ENCODE peak calls at places on chromosome 4, in four cellular contexts. F is activated T-helper 1 cell treated with anti-CD3 and anti-CD28 coated beads, Interleukin-2, amount 50 U/mL, for 16 hours; X is RWPE1; O is NCI-H2107. C is an unnamed sample.

GRCh38 chr4:127141857-127142256 is 490.9 kb upstream of the INTU start:
- DNase-seq in F (no peak), X (no peak), O (no peak), C (peak; percentile 27)

GRCh38 chr4:38414410-38414809 is 249.6 kb upstream of the KLF3 start:
- DNase-seq in F (no peak), X (no peak), O (no peak), C (no peak)

GRCh38 chr4:47193179-47193578 is 161.8 kb downstream of the GABRB1 start:
- DNase-seq in F (no peak), X (no peak), O (no peak), C (no peak)

GRCh38 chr4:136749988-136750387 is 782.3 kb downstream of the PCDH18 start:
- DNase-seq in F (no peak), X (no peak), O (no peak), C (no peak)

GRCh38 chr4:37243061-37243460 is 1.5 kb upstream of the NWD2 start:
- DNase-seq in F (no peak), X (no peak), O (no peak), C (peak; percentile 2)

GRCh38 chr4:113683143-113683542 is 78.4 kb downstream of the CAMK2D start:
- DNase-seq in F (peak; percentile 58), X (no peak), O (peak; percentile 2), C (peak; percentile 48)

GRCh38 chr4:51851090-51851936 is 8.4 kb downstream of the DCUN1D4 start:
- DNase-seq in F (no peak), X (no peak), O (no peak), C (peak; percentile 30)

GRCh38 chr4:108146346-108146745 is 22.4 kb downstream of the LEF1 start:
- DNase-seq in F (no peak), X (no peak), O (no peak), C (no peak)

GRCh38 chr4:77488882-77489281 is 116.7 kb upstream of the CXCL13 start:
- DNase-seq in F (no peak), X (no peak), O (no peak), C (no peak)

GRCh38 chr4:173367946-173368345 is 2.8 kb upstream of the SAP30 start:
- DNase-seq in F (no peak), X (no peak), O (no peak), C (peak; percentile 25)

GRCh38 chr4:31194823-31195222 is 474.7 kb downstream of the PCDH7 start:
- DNase-seq in F (no peak), X (no peak), O (no peak), C (peak; percentile 85)

GRCh38 chr4:183411291-183411861 is 33.1 kb upstream of the CDKN2AIP start:
- DNase-seq in F (no peak), X (no peak), O (no peak), C (no peak)

GRCh38 chr4:25993564-25994185 is 79.7 kb downstream of the SMIM20 start:
- DNase-seq in F (no peak), X (peak; percentile 17), O (no peak), C (peak; percentile 25)

GRCh38 chr4:71777891-71778290 is 6.0 kb downstream of the GC start:
- DNase-seq in F (no peak), X (no peak), O (no peak), C (no peak)

GRCh38 chr4:968221-968620 is 5.1 kb downstream of the DGKQ start:
- DNase-seq in F (no peak), X (no peak), O (no peak), C (peak; percentile 53)

GRCh38 chr4:158912390-158913175 is 143.8 kb downstream of the FNIP2 start:
- DNase-seq in F (no peak), X (no peak), O (no peak), C (no peak)

GRCh38 chr4:27049101-27049829 is 188.6 kb downstream of the STIM2 start:
- DNase-seq in F (no peak), X (no peak), O (no peak), C (no peak)

GRCh38 chr4:138851626-138852443 is 163.7 kb upstream of the NOCT start:
- DNase-seq in F (no peak), X (peak; percentile 42), O (no peak), C (peak; percentile 95)

GRCh38 chr4:104971458-104971857 is 175.2 kb upstream of the TET2 start:
- DNase-seq in F (no peak), X (peak; percentile 68), O (no peak), C (no peak)

GRCh38 chr4:85720736-85721135 is 245.8 kb downstream of the ARHGAP24 start:
- DNase-seq in F (no peak), X (peak; percentile 54), O (no peak), C (no peak)

GRCh38 chr4:7124643-7125442 is 57.0 kb upstream of the GRPEL1 start:
- DNase-seq in F (no peak), X (peak; percentile 35), O (no peak), C (peak; percentile 56)

GRCh38 chr4:91769912-91770311 is 533.9 kb upstream of the GRID2 start:
- DNase-seq in F (no peak), X (no peak), O (no peak), C (no peak)

GRCh38 chr4:110514889-110515479 is 39.0 kb downstream of the ENPEP start:
- DNase-seq in F (no peak), X (peak; percentile 31), O (no peak), C (peak; percentile 47)

GRCh38 chr4:11428701-11429571 is at the start of gene HS3ST1:
- DNase-seq in F (no peak), X (peak; percentile 84), O (peak; percentile 49), C (peak; percentile 88)

GRCh38 chr4:81446634-81447033 is 25.1 kb downstream of the RASGEF1B start:
- DNase-seq in F (no peak), X (no peak), O (no peak), C (no peak)

GRCh38 chr4:59597536-59598232 is 1602.4 kb upstream of the ADGRL3 start:
- DNase-seq in F (no peak), X (no peak), O (no peak), C (no peak)

GRCh38 chr4:11765849-11766453 is 337.3 kb upstream of the HS3ST1 start:
- DNase-seq in F (no peak), X (peak; percentile 39), O (no peak), C (peak; percentile 54)

GRCh38 chr4:3471886-3472285 is 8.8 kb downstream of the DOK7 start:
- DNase-seq in F (no peak), X (no peak), O (no peak), C (no peak)

GRCh38 chr4:25810815-25811690 is 51.7 kb downstream of the SEL1L3 start:
- DNase-seq in F (no peak), X (no peak), O (no peak), C (no peak)

GRCh38 chr4:6674500-6675149 is 19.1 kb upstream of the S100P start:
- DNase-seq in F (peak; percentile 38), X (peak; percentile 38), O (no peak), C (peak; percentile 65)

GRCh38 chr4:99642725-99643489 is 14.7 kb downstream of the C4orf54 start:
- DNase-seq in F (no peak), X (no peak), O (no peak), C (no peak)

GRCh38 chr4:81207793-81208192 is 7.2 kb downstream of the PRKG2 start:
- DNase-seq in F (no peak), X (peak; percentile 36), O (no peak), C (no peak)

GRCh38 chr4:5791654-5792053 is 80.7 kb downstream of the EVC start:
- DNase-seq in F (no peak), X (no peak), O (no peak), C (no peak)

GRCh38 chr4:173135241-173135847 is 33.3 kb upstream of the GALNT7 start:
- DNase-seq in F (no peak), X (no peak), O (no peak), C (no peak)

C was measured in NCI-H69.